ENCODE peak calls at places on chromosomes 16 and 17, in nine cellular contexts. One of them, this sample, is unnamed.
A peak's percentile ranks its signal among the peaks of the same experiment; 100 is the strongest.

GRCh38 chr16:30582611-30583340 is 2.7 kb downstream of the ZNF785 start:
- DNase-seq in progenitor cell of endocrine pancreas: no peak
- DNase-seq in heart left ventricle: no peak
- DNase-seq in BJ: no peak
- DNase-seq in K562: no peak
- DNase-seq in ascending aorta: no peak
- DNase-seq in GM23338: no peak
- DNase-seq in A673: no peak
- DNase-seq in right lobe of liver: no peak
- DNase-seq in this sample: no peak

GRCh38 chr16:80924372-80924978 is 82.2 kb downstream of the CMC2 start:
- DNase-seq in progenitor cell of endocrine pancreas: peak; percentile 31
- DNase-seq in BJ: no peak
- DNase-seq in heart left ventricle: no peak
- DNase-seq in GM23338: peak; percentile 90
- DNase-seq in A673: peak; percentile 72
- DNase-seq in K562: peak; percentile 56
- DNase-seq in right lobe of liver: peak; percentile 80
- DNase-seq in ascending aorta: no peak
- DNase-seq in this sample: no peak

GRCh38 chr17:76986318-76986717 is 118.1 kb downstream of the MGAT5B start:
- DNase-seq in progenitor cell of endocrine pancreas: no peak
- DNase-seq in right lobe of liver: no peak
- DNase-seq in GM23338: no peak
- DNase-seq in heart left ventricle: no peak
- DNase-seq in ascending aorta: no peak
- DNase-seq in BJ: no peak
- DNase-seq in K562: no peak
- DNase-seq in A673: no peak
- DNase-seq in this sample: no peak

GRCh38 chr16:4936181-4936990 is 562 bp downstream of the PPL start:
- DNase-seq in K562: peak; percentile 70
- DNase-seq in right lobe of liver: peak; percentile 69
- DNase-seq in ascending aorta: no peak
- DNase-seq in progenitor cell of endocrine pancreas: peak; percentile 69
- DNase-seq in A673: no peak
- DNase-seq in GM23338: peak; percentile 82
- DNase-seq in BJ: no peak
- DNase-seq in heart left ventricle: no peak
- DNase-seq in this sample: no peak

GRCh38 chr16:59729613-59730012 is 995.5 kb upstream of the GOT2 start:
- DNase-seq in ascending aorta: no peak
- DNase-seq in BJ: no peak
- DNase-seq in K562: no peak
- DNase-seq in A673: no peak
- DNase-seq in GM23338: no peak
- DNase-seq in heart left ventricle: no peak
- DNase-seq in progenitor cell of endocrine pancreas: no peak
- DNase-seq in right lobe of liver: no peak
- DNase-seq in this sample: no peak

GRCh38 chr16:85635545-85636140 is 22.5 kb downstream of the GSE1 start:
- DNase-seq in heart left ventricle: no peak
- DNase-seq in A673: no peak
- DNase-seq in GM23338: no peak
- DNase-seq in progenitor cell of endocrine pancreas: no peak
- DNase-seq in right lobe of liver: no peak
- DNase-seq in BJ: no peak
- DNase-seq in K562: no peak
- DNase-seq in ascending aorta: no peak
- DNase-seq in this sample: no peak

GRCh38 chr17:72244494-72244893 is 123.7 kb downstream of the SOX9 start:
- DNase-seq in A673: no peak
- DNase-seq in ascending aorta: no peak
- DNase-seq in progenitor cell of endocrine pancreas: no peak
- DNase-seq in BJ: no peak
- DNase-seq in K562: no peak
- DNase-seq in right lobe of liver: no peak
- DNase-seq in heart left ventricle: no peak
- DNase-seq in GM23338: no peak
- DNase-seq in this sample: no peak

GRCh38 chr16:13335894-13336293 is 434.5 kb downstream of the SHISA9 start:
- DNase-seq in GM23338: no peak
- DNase-seq in ascending aorta: no peak
- DNase-seq in BJ: no peak
- DNase-seq in right lobe of liver: no peak
- DNase-seq in progenitor cell of endocrine pancreas: no peak
- DNase-seq in A673: no peak
- DNase-seq in K562: no peak
- DNase-seq in heart left ventricle: no peak
- DNase-seq in this sample: no peak

GRCh38 chr17:38609280-38610031 is 3.7 kb upstream of the SRCIN1 start:
- DNase-seq in heart left ventricle: no peak
- DNase-seq in GM23338: peak; percentile 99
- DNase-seq in K562: no peak
- DNase-seq in A673: no peak
- DNase-seq in progenitor cell of endocrine pancreas: no peak
- DNase-seq in right lobe of liver: peak; percentile 25
- DNase-seq in BJ: no peak
- DNase-seq in ascending aorta: no peak
- DNase-seq in this sample: no peak

GRCh38 chr16:80932725-80933124 is 74.0 kb downstream of the CMC2 start:
- DNase-seq in K562: no peak
- DNase-seq in BJ: peak; percentile 86
- DNase-seq in heart left ventricle: peak; percentile 62
- DNase-seq in right lobe of liver: peak; percentile 62
- DNase-seq in GM23338: peak; percentile 40
- DNase-seq in A673: peak; percentile 61
- DNase-seq in progenitor cell of endocrine pancreas: no peak
- DNase-seq in ascending aorta: peak; percentile 92
- DNase-seq in this sample: no peak

GRCh38 chr16:67183-67791 is 5.1 kb downstream of the RHBDF1 start:
- DNase-seq in right lobe of liver: peak; percentile 57
- DNase-seq in ascending aorta: no peak
- DNase-seq in progenitor cell of endocrine pancreas: no peak
- DNase-seq in K562: no peak
- DNase-seq in heart left ventricle: no peak
- DNase-seq in BJ: no peak
- DNase-seq in A673: no peak
- DNase-seq in GM23338: no peak
- DNase-seq in this sample: no peak

GRCh38 chr17:71495420-71495819 is 625.4 kb upstream of the SOX9 start:
- DNase-seq in progenitor cell of endocrine pancreas: no peak
- DNase-seq in K562: no peak
- DNase-seq in ascending aorta: no peak
- DNase-seq in right lobe of liver: no peak
- DNase-seq in heart left ventricle: no peak
- DNase-seq in A673: no peak
- DNase-seq in BJ: no peak
- DNase-seq in GM23338: no peak
- DNase-seq in this sample: no peak

GRCh38 chr16:68402748-68403040 is 45.6 kb downstream of the SMPD3 start:
- DNase-seq in progenitor cell of endocrine pancreas: no peak
- DNase-seq in heart left ventricle: no peak
- DNase-seq in A673: no peak
- DNase-seq in ascending aorta: no peak
- DNase-seq in K562: no peak
- DNase-seq in right lobe of liver: no peak
- DNase-seq in GM23338: peak; percentile 55
- DNase-seq in BJ: no peak
- DNase-seq in this sample: no peak

GRCh38 chr17:76422406-76422805 is 30.5 kb downstream of the UBE2O start:
- DNase-seq in K562: no peak
- DNase-seq in BJ: no peak
- DNase-seq in right lobe of liver: no peak
- DNase-seq in progenitor cell of endocrine pancreas: no peak
- DNase-seq in A673: no peak
- DNase-seq in GM23338: no peak
- DNase-seq in ascending aorta: no peak
- DNase-seq in heart left ventricle: no peak
- DNase-seq in this sample: no peak

GRCh38 chr17:82380860-82381702 is 9.5 kb downstream of the UTS2R start:
- DNase-seq in right lobe of liver: peak; percentile 11
- DNase-seq in heart left ventricle: no peak
- DNase-seq in BJ: no peak
- DNase-seq in GM23338: no peak
- DNase-seq in ascending aorta: no peak
- DNase-seq in K562: no peak
- DNase-seq in A673: no peak
- DNase-seq in progenitor cell of endocrine pancreas: no peak
- DNase-seq in this sample: no peak

GRCh38 chr16:73846292-73846849 is 450.2 kb upstream of the PSMD7 start:
- DNase-seq in ascending aorta: no peak
- DNase-seq in A673: peak; percentile 57
- DNase-seq in K562: no peak
- DNase-seq in BJ: no peak
- DNase-seq in GM23338: peak; percentile 65
- DNase-seq in progenitor cell of endocrine pancreas: no peak
- DNase-seq in right lobe of liver: no peak
- DNase-seq in heart left ventricle: no peak
- DNase-seq in this sample: no peak

GRCh38 chr17:47701603-47702002 is 7.6 kb downstream of the TBKBP1 start:
- DNase-seq in progenitor cell of endocrine pancreas: no peak
- DNase-seq in ascending aorta: no peak
- DNase-seq in BJ: no peak
- DNase-seq in right lobe of liver: no peak
- DNase-seq in A673: no peak
- DNase-seq in GM23338: peak; percentile 20
- DNase-seq in K562: peak; percentile 53
- DNase-seq in heart left ventricle: no peak
- DNase-seq in this sample: no peak

GRCh38 chr17:45241315-45242011 is 19.8 kb downstream of the FMNL1 start:
- DNase-seq in heart left ventricle: no peak
- DNase-seq in ascending aorta: no peak
- DNase-seq in right lobe of liver: no peak
- DNase-seq in progenitor cell of endocrine pancreas: peak; percentile 44
- DNase-seq in A673: no peak
- DNase-seq in GM23338: peak; percentile 64
- DNase-seq in K562: peak; percentile 45
- DNase-seq in BJ: no peak
- DNase-seq in this sample: no peak

GRCh38 chr17:1644493-1645206 is 882 bp downstream of the SCARF1 start:
- DNase-seq in ascending aorta: no peak
- DNase-seq in heart left ventricle: peak; percentile 33
- DNase-seq in BJ: no peak
- DNase-seq in progenitor cell of endocrine pancreas: no peak
- DNase-seq in right lobe of liver: no peak
- DNase-seq in GM23338: no peak
- DNase-seq in A673: no peak
- DNase-seq in K562: no peak
- DNase-seq in this sample: no peak

DNA sequence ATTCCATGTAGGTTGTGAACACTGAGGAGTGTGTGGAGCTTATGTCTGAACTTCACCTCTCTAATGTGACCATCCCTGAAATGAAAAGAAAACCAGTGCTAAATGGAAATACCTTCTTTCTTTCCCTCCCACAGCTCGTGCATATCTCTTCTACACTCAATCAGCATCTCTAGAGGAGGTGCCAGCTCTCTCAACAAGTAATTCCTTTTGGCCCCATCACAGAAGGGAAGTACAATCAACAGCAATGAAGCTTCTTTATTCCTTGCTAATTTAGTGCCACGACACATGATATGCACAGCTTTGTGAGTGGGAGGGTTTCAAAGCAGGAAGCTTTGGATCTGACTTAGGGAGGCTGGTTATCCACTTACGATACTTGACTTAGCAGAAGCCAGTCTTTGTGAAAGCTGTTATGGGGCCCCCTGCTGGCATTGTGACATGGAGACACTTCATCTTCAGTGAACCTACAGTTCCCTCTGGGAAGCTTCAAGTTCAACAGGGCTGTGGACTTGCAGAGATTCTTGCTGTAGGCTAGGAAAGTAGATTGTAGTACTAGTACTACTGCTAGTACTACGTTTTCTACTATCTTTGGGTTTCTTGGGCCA is 81.0 kb downstream of the TMEM100 start:
- DNase-seq in progenitor cell of endocrine pancreas: peak; percentile 20
- DNase-seq in K562: peak; percentile 17
- DNase-seq in right lobe of liver: peak; percentile 69
- DNase-seq in BJ: no peak
- DNase-seq in A673: peak; percentile 92
- DNase-seq in ascending aorta: peak; percentile 70
- DNase-seq in GM23338: peak; percentile 76
- DNase-seq in heart left ventricle: peak; percentile 63
- DNase-seq in this sample: no peak
- TF ChIP-seq CTCF in progenitor cell of endocrine pancreas: peak; percentile 67
- TF ChIP-seq CTCF in K562: peak; percentile 74
- TF ChIP-seq CTCF in right lobe of liver: peak; percentile 72
- TF ChIP-seq CTCF in BJ: peak; percentile 81
- TF ChIP-seq CTCF in A673: peak; percentile 77
- TF ChIP-seq CTCF in ascending aorta: peak; percentile 36
- TF ChIP-seq CTCF in GM23338: peak; percentile 49
- TF ChIP-seq CTCF in heart left ventricle: peak; percentile 65
- TF ChIP-seq CTCF in this sample: no peak

GRCh38 chr17:62725791-62726249 is 82.3 kb downstream of the MARCHF10 start:
- DNase-seq in progenitor cell of endocrine pancreas: no peak
- DNase-seq in BJ: no peak
- DNase-seq in GM23338: no peak
- DNase-seq in K562: no peak
- DNase-seq in right lobe of liver: no peak
- DNase-seq in ascending aorta: no peak
- DNase-seq in A673: no peak
- DNase-seq in heart left ventricle: no peak
- DNase-seq in this sample: no peak
- TF ChIP-seq CTCF in progenitor cell of endocrine pancreas: no peak
- TF ChIP-seq CTCF in BJ: no peak
- TF ChIP-seq CTCF in GM23338: no peak
- TF ChIP-seq CTCF in K562: no peak
- TF ChIP-seq CTCF in right lobe of liver: no peak
- TF ChIP-seq CTCF in ascending aorta: no peak
- TF ChIP-seq CTCF in A673: no peak
- TF ChIP-seq CTCF in heart left ventricle: no peak
- TF ChIP-seq CTCF in this sample: no peak

GRCh38 chr16:87930456-87930855 is 5.9 kb downstream of the CA5A start:
- DNase-seq in progenitor cell of endocrine pancreas: no peak
- DNase-seq in A673: peak; percentile 42
- DNase-seq in ascending aorta: no peak
- DNase-seq in GM23338: peak; percentile 61
- DNase-seq in right lobe of liver: no peak
- DNase-seq in K562: peak; percentile 43
- DNase-seq in heart left ventricle: no peak
- DNase-seq in BJ: no peak
- DNase-seq in this sample: no peak
- TF ChIP-seq CTCF in progenitor cell of endocrine pancreas: peak; percentile 51
- TF ChIP-seq CTCF in A673: peak; percentile 50
- TF ChIP-seq CTCF in ascending aorta: no peak
- TF ChIP-seq CTCF in GM23338: peak; percentile 51
- TF ChIP-seq CTCF in right lobe of liver: no peak
- TF ChIP-seq CTCF in K562: peak; percentile 60
- TF ChIP-seq CTCF in heart left ventricle: peak; percentile 13
- TF ChIP-seq CTCF in BJ: peak; percentile 26
- TF ChIP-seq CTCF in this sample: no peak

DNA sequence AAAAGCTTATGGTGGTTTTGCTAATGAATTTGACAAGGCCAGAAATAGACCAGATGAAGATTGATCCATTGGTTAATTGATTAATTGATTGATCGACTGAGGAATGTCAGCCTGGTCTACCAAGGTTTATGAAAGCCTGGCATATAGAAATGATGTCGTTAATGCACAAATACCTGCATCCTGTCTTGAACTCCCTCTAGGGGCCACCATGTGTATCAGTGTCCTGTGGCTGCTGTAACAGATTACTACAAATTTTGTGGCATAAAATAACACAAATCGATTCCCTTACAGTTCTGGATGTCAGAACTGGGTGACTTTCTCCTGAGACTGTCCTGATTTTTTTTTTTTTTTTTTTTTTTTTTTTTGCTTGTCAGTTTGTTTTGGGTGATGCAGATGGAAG is 553.2 kb downstream of the MAF start:
- DNase-seq in ascending aorta: no peak
- DNase-seq in progenitor cell of endocrine pancreas: no peak
- DNase-seq in heart left ventricle: no peak
- DNase-seq in A673: peak; percentile 8
- DNase-seq in GM23338: peak; percentile 50
- DNase-seq in BJ: no peak
- DNase-seq in right lobe of liver: no peak
- DNase-seq in K562: peak; percentile 27
- DNase-seq in this sample: no peak
- TF ChIP-seq CTCF in ascending aorta: no peak
- TF ChIP-seq CTCF in progenitor cell of endocrine pancreas: peak; percentile 64
- TF ChIP-seq CTCF in heart left ventricle: peak; percentile 33
- TF ChIP-seq CTCF in A673: peak; percentile 57
- TF ChIP-seq CTCF in GM23338: peak; percentile 79
- TF ChIP-seq CTCF in BJ: no peak
- TF ChIP-seq CTCF in right lobe of liver: peak; percentile 48
- TF ChIP-seq CTCF in K562: peak; percentile 66
- TF ChIP-seq CTCF in this sample: peak; percentile 66